ENCODE peak calls at places on chromosomes 2 and 18, in four cellular contexts. P is PC-9, U is WERI-Rb-1, Y is HCT116. K is an unnamed sample.
A peak's percentile ranks its signal among the peaks of the same experiment; 100 is the strongest.

GRCh38 chr2:234191819-234192407 is 141.4 kb downstream of the SPP2 start:
- DNase-seq in P (no peak), U (no peak), Y (peak; percentile 22), K (no peak)

GRCh38 chr2:168189835-168190426 is 57.5 kb downstream of the STK39 start:
- DNase-seq in Y (peak; percentile 76), U (no peak), P (no peak), K (no peak)

GRCh38 chr2:150778828-150779227 is 291.4 kb upstream of the RND3 start:
- DNase-seq in P (no peak), Y (no peak), U (no peak), K (no peak)

GRCh38 chr2:25168256-25169072 is at the start of gene POMC:
- DNase-seq in Y (no peak), P (no peak), U (peak; percentile 35), K (no peak)

GRCh38 chr2:134139615-134140014 is 114.3 kb upstream of the MGAT5 start:
- DNase-seq in U (no peak), Y (no peak), P (no peak), K (no peak)

GRCh38 chr2:120908314-120908975 is 172.8 kb downstream of the GLI2 start:
- DNase-seq in P (no peak), Y (no peak), U (no peak), K (no peak)

GRCh38 chr2:48313036-48313877 is 216.7 kb upstream of the STON1 start:
- DNase-seq in Y (no peak), U (no peak), P (no peak), K (no peak)

GRCh38 chr2:188966079-188966571 is 8.0 kb upstream of the COL3A1 start:
- DNase-seq in Y (no peak), U (no peak), P (no peak), K (no peak)

GRCh38 chr18:59085797-59086196 is 53.9 kb upstream of the SEC11C start:
- DNase-seq in P (no peak), U (no peak), Y (no peak), K (no peak)

GRCh38 chr18:23706971-23707640 is 17.9 kb downstream of the LAMA3 start:
- DNase-seq in Y (no peak), U (no peak), P (no peak), K (no peak)

GRCh38 chr2:71601136-71602114 is 148.1 kb downstream of the DYSF start:
- DNase-seq in U (no peak), P (no peak), Y (no peak), K (no peak)

GRCh38 chr18:35616664-35617423 is 35.3 kb downstream of the GALNT1 start:
- DNase-seq in Y (no peak), P (peak; percentile 48), U (no peak), K (peak; percentile 59)

GRCh38 chr2:118121986-118122767 is 33.9 kb downstream of the INSIG2 start:
- DNase-seq in Y (no peak), P (no peak), U (no peak), K (no peak)

GRCh38 chr2:189337648-189338047 is 103.6 kb upstream of the WDR75 start:
- DNase-seq in P (no peak), U (no peak), Y (no peak), K (no peak)

GRCh38 chr2:197908940-197909339 is 104.5 kb downstream of the PLCL1 start:
- DNase-seq in P (no peak), Y (no peak), U (no peak), K (no peak)

GRCh38 chr2:127508621-127509034 is 17.7 kb downstream of the IWS1 start:
- DNase-seq in P (peak; percentile 62), Y (peak; percentile 66), U (no peak), K (peak; percentile 97)

GRCh38 chr2:166152064-166152463 is 24.2 kb upstream of the SCN1A start:
- DNase-seq in Y (no peak), U (no peak), P (no peak), K (no peak)

GRCh38 chr2:119483896-119484718 is 40.2 kb downstream of the SCTR start:
- DNase-seq in Y (no peak), U (no peak), P (no peak), K (no peak)

GRCh38 chr18:53586923-53587322 is 637.5 kb downstream of the MBD2 start:
- DNase-seq in Y (no peak), P (no peak), U (no peak), K (no peak)

DNA sequence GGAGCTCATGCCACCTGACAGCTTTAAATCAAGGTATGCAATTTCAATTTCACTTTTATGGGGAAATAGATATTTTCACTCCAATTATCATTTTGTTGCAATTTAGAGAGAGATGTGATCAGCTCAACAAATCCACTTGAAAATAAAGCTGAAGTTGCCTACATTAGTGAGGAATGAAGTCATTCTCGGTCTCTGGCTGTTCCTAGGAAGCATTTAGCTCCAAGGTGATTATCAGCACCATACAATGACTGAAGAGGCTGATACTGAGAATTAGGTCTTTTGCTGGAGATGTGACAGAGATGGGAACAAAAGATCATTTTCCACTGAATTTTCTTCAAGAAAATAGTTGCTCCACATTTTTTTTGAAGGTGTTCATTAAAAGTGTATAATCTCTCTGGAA is 1303.7 kb downstream of the DPP10 start:
- DNase-seq in P (no peak), U (no peak), Y (no peak), K (no peak)
- TF ChIP-seq CTCF in P (no peak), U (no peak), Y (no peak), K (no peak)

GRCh38 chr18:30858562-30858961 is 184.0 kb downstream of the DSC3 start:
- DNase-seq in P (no peak), Y (no peak), U (no peak), K (no peak)
- H3K4me3 ChIP-seq in P (no peak overlapping the region), Y (no peak overlapping the region), U (no peak overlapping the region), K (no peak overlapping the region)

DNA sequence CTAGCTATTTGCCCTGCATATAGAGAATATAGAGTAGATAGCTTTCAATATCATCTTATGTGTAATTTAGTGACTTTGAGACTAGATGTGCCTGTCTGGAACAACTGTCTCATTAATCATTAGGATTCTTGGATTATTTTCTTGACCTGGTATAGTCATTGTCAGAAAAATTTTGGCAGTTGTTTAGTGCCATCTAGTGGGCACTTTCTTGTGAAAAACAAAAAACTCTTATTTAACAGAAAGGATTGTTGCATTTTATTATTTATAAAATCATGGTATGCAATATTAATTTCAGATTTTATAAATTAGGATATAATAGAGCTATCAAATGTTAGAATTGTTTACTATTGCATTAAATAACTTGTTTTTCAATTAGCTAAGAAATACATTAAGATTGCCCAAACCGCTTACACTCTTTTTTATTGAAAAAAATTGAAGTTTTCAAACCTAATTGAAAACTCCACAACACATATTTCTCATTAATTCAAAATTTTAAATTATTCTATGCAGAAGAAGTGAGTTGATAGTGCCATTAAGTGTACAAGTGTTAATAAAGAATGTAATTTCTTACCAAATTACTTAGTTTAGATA is 80.3 kb downstream of the DYNAP start:
- DNase-seq in Y (peak; percentile 24), U (no peak), P (no peak), K (no peak)
- TF ChIP-seq CTCF in Y (peak; percentile 58), U (peak; percentile 20), P (peak; percentile 82), K (peak; percentile 25)

GRCh38 chr2:129894616-129895015 is 84.8 kb upstream of the RAB6C start:
- DNase-seq in U (no peak), P (no peak), Y (no peak), K (no peak)
- H3K4me3 ChIP-seq in U (no peak overlapping the region), P (no peak overlapping the region), Y (no peak overlapping the region), K (no peak overlapping the region)

GRCh38 chr2:19675856-19676460 is 225.8 kb downstream of the TTC32 start:
- DNase-seq in P (no peak), U (no peak), Y (no peak), K (peak; percentile 85)

GRCh38 chr2:19675003-19675629 is 226.7 kb downstream of the TTC32 start:
- DNase-seq in Y (no peak), P (no peak), U (no peak), K (peak; percentile 48)

GRCh38 chr2:19677215-19677777 is 224.5 kb downstream of the TTC32 start:
- DNase-seq in P (no peak), U (no peak), Y (no peak), K (no peak)

GRCh38 chr2:19677825-19678518 is 223.8 kb downstream of the TTC32 start:
- DNase-seq in P (no peak), U (no peak), Y (no peak), K (no peak)

GRCh38 chr2:19676770-19677169 is 225.0 kb downstream of the TTC32 start:
- DNase-seq in P (no peak), U (peak; percentile 61), Y (no peak), K (no peak)
- TF ChIP-seq CTCF in P (no peak), U (peak; percentile 81), Y (peak; percentile 42), K (no peak)

GRCh38 chr2:62457555-62457954 is 48.4 kb downstream of the TMEM17 start:
- DNase-seq in U (peak; percentile 23), Y (no peak), P (no peak), K (no peak)
- H3K4me3 ChIP-seq in U (peak overlapping the region; percentile 74), Y (peak overlapping the region; percentile 37), P (peak overlapping the region; percentile 72), K (peak overlapping the region; percentile 48)

GRCh38 chr2:199973703-199974102 is 18.3 kb downstream of the MAIP1 start:
- DNase-seq in Y (peak; percentile 29), U (no peak), P (no peak), K (no peak)
- TF ChIP-seq CTCF in Y (peak; percentile 62), U (peak; percentile 24), P (peak; percentile 83), K (peak; percentile 37)

K was measured in HFF-Myc.